ENCODE peak calls at places on chromosome 2, in seven cellular contexts. H is IMR-90, U is stomach, V is PC-3, W is lung, R is fibroblast of lung, B is A549. Z is an unnamed sample.

GRCh38 chr2:158914066-158914465 is 54.4 kb upstream of the TANC1 start:
- DNase-seq in H (no peak), U (no peak), V (no peak), W (no peak), R (peak), B (no peak), Z (no peak)

GRCh38 chr2:71530246-71530986 is 77.1 kb downstream of the DYSF start:
- DNase-seq in H (peak), U (no peak), V (peak), W (no peak), R (peak), B (peak), Z (peak)

GRCh38 chr2:120404941-120405768 is 59.2 kb downstream of the INHBB start:
- DNase-seq in H (no peak), U (no peak), V (no peak), W (no peak), R (no peak), B (no peak), Z (no peak)

GRCh38 chr2:202056611-202057010 is 16.4 kb upstream of the KIAA2012 start:
- DNase-seq in H (peak), U (no peak), V (peak), W (no peak), R (no peak), B (peak), Z (no peak)

GRCh38 chr2:152730591-152731333 is 12.3 kb downstream of the ARL6IP6 start:
- DNase-seq in H (no peak), U (no peak), V (peak), W (no peak), R (peak), B (no peak), Z (no peak)

GRCh38 chr2:29974086-29974485 is 52.7 kb upstream of the ALK start:
- DNase-seq in H (no peak), U (no peak), V (no peak), W (no peak), R (no peak), B (no peak), Z (no peak)

GRCh38 chr2:104434363-104434792 is 419.5 kb upstream of the POU3F3 start:
- DNase-seq in H (no peak), U (peak), V (no peak), W (no peak), R (peak), B (no peak), Z (no peak)

GRCh38 chr2:9298583-9298982 is 92.0 kb downstream of the ASAP2 start:
- DNase-seq in H (no peak), U (no peak), V (no peak), W (no peak), R (no peak), B (no peak), Z (no peak)

GRCh38 chr2:129193961-129194360 is 785.5 kb upstream of the RAB6C start:
- DNase-seq in H (no peak), U (no peak), V (no peak), W (no peak), R (no peak), B (peak), Z (no peak)

GRCh38 chr2:129191530-129191929 is 787.9 kb upstream of the RAB6C start:
- DNase-seq in H (no peak), U (no peak), V (no peak), W (no peak), R (no peak), B (no peak), Z (peak)

GRCh38 chr2:129189617-129190016 is 789.8 kb upstream of the RAB6C start:
- DNase-seq in H (no peak), U (no peak), V (no peak), W (no peak), R (no peak), B (no peak), Z (no peak)

GRCh38 chr2:129192841-129193253 is 786.6 kb upstream of the RAB6C start:
- DNase-seq in H (no peak), U (peak), V (no peak), W (no peak), R (no peak), B (no peak), Z (no peak)

DNA sequence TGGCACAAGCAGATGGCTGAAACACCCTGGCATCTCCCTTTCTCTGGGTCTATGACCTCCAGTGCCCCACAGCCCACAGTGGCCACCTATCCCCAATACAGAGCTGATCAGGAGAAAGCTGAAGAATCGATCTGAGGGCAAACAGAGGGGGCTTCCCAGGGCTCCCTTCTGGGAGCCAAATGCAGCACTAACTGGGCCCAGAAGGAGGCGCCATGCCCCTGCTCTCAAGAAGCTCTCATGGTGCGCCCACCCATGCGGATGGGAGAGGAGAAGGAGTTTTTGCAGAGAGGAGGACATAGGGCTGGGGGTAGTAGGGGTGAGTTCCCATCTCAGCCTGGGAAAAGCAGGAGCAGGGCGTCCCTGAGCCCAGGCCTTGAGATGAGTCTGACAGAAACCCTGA is 787.3 kb upstream of the RAB6C start:
- DNase-seq in H (no peak), U (no peak), V (no peak), W (no peak), R (no peak), B (no peak), Z (no peak)
- TF ChIP-seq CTCF in H (no peak), U (no peak), V (no peak), W (no peak), R (no peak), B (no peak), Z (no peak)

GRCh38 chr2:165846056-165846455 is 52.0 kb upstream of the GALNT3 start:
- DNase-seq in H (no peak), U (no peak), V (no peak), W (no peak), R (no peak), B (no peak), Z (no peak)

GRCh38 chr2:165852394-165852793 is 58.3 kb upstream of the GALNT3 start:
- DNase-seq in H (no peak), U (no peak), V (no peak), W (no peak), R (no peak), B (no peak), Z (no peak)

GRCh38 chr2:165844216-165844615 is 50.2 kb upstream of the GALNT3 start:
- DNase-seq in H (no peak), U (no peak), V (no peak), W (no peak), R (no peak), B (no peak), Z (no peak)

DNA sequence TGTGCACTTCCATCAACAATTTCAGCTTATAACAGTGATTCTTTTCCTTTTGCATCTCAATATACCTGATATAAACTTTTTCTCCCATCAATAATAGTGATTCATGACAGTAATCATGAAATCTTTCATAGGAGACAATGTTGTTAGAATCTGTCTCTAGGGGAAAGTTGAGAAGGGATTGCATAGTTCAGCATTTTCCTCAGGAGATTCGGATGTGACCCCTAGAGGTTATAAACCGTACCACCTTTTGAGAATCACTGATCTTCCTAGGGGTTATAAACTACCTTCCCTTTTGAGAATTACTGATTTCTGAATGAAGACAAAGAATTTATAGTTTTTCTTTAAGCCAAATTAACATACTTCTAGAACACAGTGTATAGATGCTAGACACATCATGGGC is 53.0 kb upstream of the GALNT3 start:
- DNase-seq in H (no peak), U (no peak), V (peak), W (no peak), R (no peak), B (peak), Z (peak)
- TF ChIP-seq CTCF in H (no peak), U (no peak), V (peak), W (no peak), R (no peak), B (no peak), Z (no peak)

GRCh38 chr2:134193774-134194173 is 60.1 kb upstream of the MGAT5 start:
- DNase-seq in H (no peak), U (no peak), V (no peak), W (no peak), R (no peak), B (no peak), Z (no peak)
- TF ChIP-seq CTCF in H (no peak), U (no peak), V (no peak), W (no peak), R (no peak), B (no peak), Z (no peak)

GRCh38 chr2:21748501-21748900 is 624.7 kb downstream of the TDRD15 start:
- DNase-seq in H (peak), U (no peak), V (no peak), W (no peak), R (no peak), B (no peak), Z (no peak)

GRCh38 chr2:21759819-21760218 is 636.1 kb downstream of the TDRD15 start:
- DNase-seq in H (peak), U (no peak), V (no peak), W (no peak), R (no peak), B (no peak), Z (no peak)

GRCh38 chr2:21757805-21758204 is 634.0 kb downstream of the TDRD15 start:
- DNase-seq in H (no peak), U (no peak), V (no peak), W (no peak), R (no peak), B (no peak), Z (no peak)

DNA sequence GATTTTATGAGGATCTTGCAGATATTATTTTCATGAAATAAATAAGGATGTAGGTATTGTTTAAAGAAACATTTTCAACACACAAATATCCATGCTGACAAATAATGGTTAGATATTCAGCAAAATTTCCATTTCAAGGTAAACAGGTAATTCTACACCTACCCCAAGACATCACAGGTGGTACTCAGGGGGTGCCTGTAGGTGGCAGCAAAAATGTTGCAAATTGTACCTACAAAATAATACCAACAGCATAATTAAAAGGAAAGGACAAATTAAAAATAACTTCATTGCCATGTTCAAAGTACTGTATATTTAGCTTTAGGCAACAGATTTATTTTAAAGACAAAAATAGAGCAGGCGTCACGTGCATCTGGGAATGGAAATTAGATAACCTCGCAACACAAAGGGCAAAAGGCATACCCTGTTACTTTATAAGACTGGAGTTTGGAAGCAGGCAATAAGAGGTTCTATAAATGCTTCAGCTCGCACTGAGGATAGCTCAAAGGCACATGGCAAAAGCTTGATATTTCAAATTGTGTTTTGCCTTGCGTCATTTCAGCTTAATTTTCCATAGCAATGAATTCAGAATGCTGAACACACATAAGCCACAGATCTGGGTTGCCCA is 630.5 kb downstream of the TDRD15 start:
- DNase-seq in H (no peak), U (no peak), V (no peak), W (no peak), R (no peak), B (no peak), Z (no peak)
- TF ChIP-seq CTCF in H (peak), U (no peak), V (peak), W (no peak), R (peak), B (no peak), Z (peak)

DNA sequence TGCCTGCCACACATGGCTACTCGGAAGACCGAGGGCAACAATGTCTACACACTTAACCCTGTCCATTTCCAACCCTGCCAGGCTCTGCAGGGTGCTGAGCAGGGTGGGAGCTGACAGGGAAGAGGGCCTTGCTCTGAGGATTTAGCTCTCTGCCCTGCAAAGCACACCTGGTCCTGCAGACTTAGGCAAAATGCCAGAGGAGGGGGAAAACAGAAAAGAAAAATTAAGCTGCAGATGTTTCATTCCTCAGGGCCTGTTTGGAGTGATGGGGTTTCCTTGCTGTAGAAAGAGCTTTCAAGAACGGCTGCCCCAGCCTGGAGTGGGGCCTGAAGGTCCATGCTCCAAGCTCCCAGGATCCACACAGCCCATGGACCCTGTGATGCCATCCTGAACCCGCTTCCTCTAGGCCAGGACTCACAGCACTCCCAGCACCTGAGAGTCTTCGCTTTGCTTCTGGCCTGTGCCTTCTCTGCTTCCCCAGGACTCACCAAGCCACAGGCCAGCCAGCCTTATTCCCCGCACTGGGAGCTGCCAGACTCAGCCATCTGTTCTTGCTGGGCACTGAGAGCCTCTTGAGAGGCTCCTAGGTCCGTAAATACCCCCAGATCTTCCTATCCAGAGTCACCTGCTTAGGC is 9.1 kb upstream of the TEX51 start:
- DNase-seq in H (no peak), U (no peak), V (no peak), W (no peak), R (no peak), B (no peak), Z (no peak)
- TF ChIP-seq CTCF in H (no peak), U (no peak), V (no peak), W (no peak), R (no peak), B (no peak), Z (no peak)

GRCh38 chr2:47810850-47811249 is 27.9 kb downstream of the MSH6 start:
- DNase-seq in H (no peak), U (no peak), V (peak), W (no peak), R (no peak), B (no peak), Z (no peak)
- TF ChIP-seq CTCF in H (no peak), U (no peak), V (no peak), W (no peak), R (no peak), B (no peak), Z (no peak)

Z was measured in RWPE1.